ENCODE peak calls at places on chromosome 12, in eight cellular contexts. One of them, this sample, is unnamed.

GRCh38 chr12:96198970-96199369 is 4.8 kb downstream of the ELK3 start:
- DNase-seq in nephron progenitor cell: no peak
- DNase-seq in left ventricle myocardium inferior: no peak
- DNase-seq in mucosa of descending colon: no peak
- DNase-seq in endothelial cell of umbilical vein: peak; percentile 68
- DNase-seq in endothelial cell: no peak
- DNase-seq in suprapubic skin: no peak
- DNase-seq in AG09309: peak; percentile 81
- DNase-seq in this sample: no peak

GRCh38 chr12:93618891-93619410 is 46.5 kb downstream of the SOCS2 start:
- DNase-seq in left ventricle myocardium inferior: no peak
- DNase-seq in endothelial cell of umbilical vein: no peak
- DNase-seq in suprapubic skin: no peak
- DNase-seq in AG09309: no peak
- DNase-seq in endothelial cell: no peak
- DNase-seq in mucosa of descending colon: no peak
- DNase-seq in nephron progenitor cell: no peak
- DNase-seq in this sample: peak; percentile 62

GRCh38 chr12:121239704-121240420 is 29.9 kb downstream of the P2RX4 start:
- DNase-seq in mucosa of descending colon: no peak
- DNase-seq in suprapubic skin: no peak
- DNase-seq in nephron progenitor cell: no peak
- DNase-seq in left ventricle myocardium inferior: no peak
- DNase-seq in endothelial cell: no peak
- DNase-seq in AG09309: no peak
- DNase-seq in endothelial cell of umbilical vein: no peak
- DNase-seq in this sample: no peak

GRCh38 chr12:3728686-3729085 is 24.2 kb downstream of the CRACR2A start:
- DNase-seq in left ventricle myocardium inferior: no peak
- DNase-seq in AG09309: no peak
- DNase-seq in endothelial cell of umbilical vein: no peak
- DNase-seq in suprapubic skin: no peak
- DNase-seq in endothelial cell: no peak
- DNase-seq in mucosa of descending colon: no peak
- DNase-seq in nephron progenitor cell: no peak
- DNase-seq in this sample: no peak

GRCh38 chr12:116093915-116094314 is 183.6 kb downstream of the MED13L start:
- DNase-seq in nephron progenitor cell: no peak
- DNase-seq in endothelial cell: no peak
- DNase-seq in endothelial cell of umbilical vein: no peak
- DNase-seq in left ventricle myocardium inferior: no peak
- DNase-seq in mucosa of descending colon: no peak
- DNase-seq in suprapubic skin: no peak
- DNase-seq in AG09309: no peak
- DNase-seq in this sample: no peak

GRCh38 chr12:105419606-105420005 is 89.1 kb downstream of the C12orf75 start:
- DNase-seq in endothelial cell: no peak
- DNase-seq in left ventricle myocardium inferior: no peak
- DNase-seq in nephron progenitor cell: no peak
- DNase-seq in AG09309: no peak
- DNase-seq in suprapubic skin: no peak
- DNase-seq in mucosa of descending colon: no peak
- DNase-seq in endothelial cell of umbilical vein: no peak
- DNase-seq in this sample: no peak

GRCh38 chr12:94145231-94145979 is 3.0 kb upstream of the PLXNC1 start:
- DNase-seq in AG09309: peak; percentile 14
- DNase-seq in left ventricle myocardium inferior: no peak
- DNase-seq in mucosa of descending colon: no peak
- DNase-seq in endothelial cell: no peak
- DNase-seq in suprapubic skin: no peak
- DNase-seq in endothelial cell of umbilical vein: no peak
- DNase-seq in nephron progenitor cell: no peak
- DNase-seq in this sample: no peak

GRCh38 chr12:108468149-108468968 is 46.7 kb upstream of the FICD start:
- DNase-seq in AG09309: no peak
- DNase-seq in suprapubic skin: no peak
- DNase-seq in endothelial cell: peak; percentile 60
- DNase-seq in endothelial cell of umbilical vein: peak; percentile 14
- DNase-seq in left ventricle myocardium inferior: no peak
- DNase-seq in mucosa of descending colon: peak; percentile 42
- DNase-seq in nephron progenitor cell: peak; percentile 56
- DNase-seq in this sample: no peak

GRCh38 chr12:67578976-67579661 is 69.4 kb upstream of the DYRK2 start:
- DNase-seq in endothelial cell: no peak
- DNase-seq in mucosa of descending colon: no peak
- DNase-seq in left ventricle myocardium inferior: no peak
- DNase-seq in endothelial cell of umbilical vein: no peak
- DNase-seq in suprapubic skin: no peak
- DNase-seq in AG09309: no peak
- DNase-seq in nephron progenitor cell: no peak
- DNase-seq in this sample: no peak

GRCh38 chr12:78375461-78375860 is 489.1 kb upstream of the SYT1 start:
- DNase-seq in endothelial cell of umbilical vein: no peak
- DNase-seq in endothelial cell: no peak
- DNase-seq in left ventricle myocardium inferior: no peak
- DNase-seq in suprapubic skin: no peak
- DNase-seq in nephron progenitor cell: no peak
- DNase-seq in AG09309: no peak
- DNase-seq in mucosa of descending colon: no peak
- DNase-seq in this sample: no peak

GRCh38 chr12:93812616-93813015 is 135.4 kb downstream of the CRADD start:
- DNase-seq in suprapubic skin: no peak
- DNase-seq in nephron progenitor cell: no peak
- DNase-seq in left ventricle myocardium inferior: no peak
- DNase-seq in endothelial cell: no peak
- DNase-seq in mucosa of descending colon: no peak
- DNase-seq in endothelial cell of umbilical vein: no peak
- DNase-seq in AG09309: peak; percentile 95
- DNase-seq in this sample: no peak

GRCh38 chr12:132459270-132459669 is 30.7 kb upstream of the FBRSL1 start:
- DNase-seq in left ventricle myocardium inferior: no peak
- DNase-seq in nephron progenitor cell: no peak
- DNase-seq in endothelial cell: no peak
- DNase-seq in AG09309: no peak
- DNase-seq in mucosa of descending colon: no peak
- DNase-seq in endothelial cell of umbilical vein: no peak
- DNase-seq in suprapubic skin: no peak
- DNase-seq in this sample: no peak

GRCh38 chr12:92134638-92135274 is 10.9 kb downstream of the BTG1 start:
- DNase-seq in nephron progenitor cell: no peak
- DNase-seq in AG09309: peak; percentile 45
- DNase-seq in suprapubic skin: no peak
- DNase-seq in left ventricle myocardium inferior: no peak
- DNase-seq in mucosa of descending colon: no peak
- DNase-seq in endothelial cell of umbilical vein: peak; percentile 56
- DNase-seq in endothelial cell: no peak
- DNase-seq in this sample: no peak

DNA sequence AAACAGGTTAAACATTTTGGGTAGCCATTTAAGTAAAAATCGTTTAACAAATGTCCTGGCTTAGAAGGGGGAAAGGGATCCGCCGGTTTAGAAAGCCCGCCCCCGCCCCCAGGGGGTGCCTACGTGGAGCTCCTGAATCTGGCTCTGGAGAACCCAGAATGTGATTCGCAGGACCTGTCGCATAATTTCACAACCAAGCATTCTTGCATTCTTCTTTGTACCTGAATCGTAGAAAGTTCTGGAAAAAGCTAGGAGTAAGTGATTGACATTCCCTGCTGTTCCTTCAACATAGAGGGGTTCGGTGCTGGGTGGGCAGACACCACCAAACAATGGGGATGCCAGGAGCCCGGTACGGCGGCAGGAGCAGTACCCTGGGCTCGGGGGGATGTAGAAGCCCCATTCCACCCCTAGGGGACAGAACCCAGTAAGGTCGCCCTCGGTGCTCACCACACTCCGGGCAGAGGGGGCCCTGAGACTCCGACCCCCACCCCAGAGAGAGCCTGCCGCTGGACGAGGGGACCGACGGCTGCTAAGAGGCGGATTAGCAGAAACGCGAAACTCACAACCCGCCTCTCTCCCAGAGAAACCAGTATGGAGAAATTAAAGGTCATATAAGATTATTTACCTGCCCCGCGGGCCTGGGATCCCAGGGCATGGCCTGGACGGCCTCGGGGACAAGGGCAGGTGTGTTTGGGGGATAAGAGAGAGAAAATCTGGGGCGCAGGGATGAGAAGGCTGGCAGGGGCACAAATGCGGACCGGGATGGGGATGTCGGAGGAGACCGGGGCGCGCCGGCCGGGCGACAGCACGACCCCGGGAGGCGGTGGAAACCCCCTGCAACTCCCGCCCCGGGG is 547 bp downstream of the CSRP2 start:
- DNase-seq in mucosa of descending colon: peak; percentile 11
- DNase-seq in suprapubic skin: no peak
- DNase-seq in AG09309: no peak
- DNase-seq in nephron progenitor cell: peak; percentile 60
- DNase-seq in endothelial cell: peak; percentile 48
- DNase-seq in left ventricle myocardium inferior: no peak
- DNase-seq in endothelial cell of umbilical vein: peak; percentile 22
- DNase-seq in this sample: no peak
- TF ChIP-seq CTCF in mucosa of descending colon: no peak
- TF ChIP-seq CTCF in suprapubic skin: no peak
- TF ChIP-seq CTCF in AG09309: peak; percentile 23
- TF ChIP-seq CTCF in nephron progenitor cell: peak; percentile 42
- TF ChIP-seq CTCF in endothelial cell: no peak
- TF ChIP-seq CTCF in left ventricle myocardium inferior: no peak
- TF ChIP-seq CTCF in endothelial cell of umbilical vein: peak; percentile 14
- TF ChIP-seq CTCF in this sample: peak; percentile 28

DNA sequence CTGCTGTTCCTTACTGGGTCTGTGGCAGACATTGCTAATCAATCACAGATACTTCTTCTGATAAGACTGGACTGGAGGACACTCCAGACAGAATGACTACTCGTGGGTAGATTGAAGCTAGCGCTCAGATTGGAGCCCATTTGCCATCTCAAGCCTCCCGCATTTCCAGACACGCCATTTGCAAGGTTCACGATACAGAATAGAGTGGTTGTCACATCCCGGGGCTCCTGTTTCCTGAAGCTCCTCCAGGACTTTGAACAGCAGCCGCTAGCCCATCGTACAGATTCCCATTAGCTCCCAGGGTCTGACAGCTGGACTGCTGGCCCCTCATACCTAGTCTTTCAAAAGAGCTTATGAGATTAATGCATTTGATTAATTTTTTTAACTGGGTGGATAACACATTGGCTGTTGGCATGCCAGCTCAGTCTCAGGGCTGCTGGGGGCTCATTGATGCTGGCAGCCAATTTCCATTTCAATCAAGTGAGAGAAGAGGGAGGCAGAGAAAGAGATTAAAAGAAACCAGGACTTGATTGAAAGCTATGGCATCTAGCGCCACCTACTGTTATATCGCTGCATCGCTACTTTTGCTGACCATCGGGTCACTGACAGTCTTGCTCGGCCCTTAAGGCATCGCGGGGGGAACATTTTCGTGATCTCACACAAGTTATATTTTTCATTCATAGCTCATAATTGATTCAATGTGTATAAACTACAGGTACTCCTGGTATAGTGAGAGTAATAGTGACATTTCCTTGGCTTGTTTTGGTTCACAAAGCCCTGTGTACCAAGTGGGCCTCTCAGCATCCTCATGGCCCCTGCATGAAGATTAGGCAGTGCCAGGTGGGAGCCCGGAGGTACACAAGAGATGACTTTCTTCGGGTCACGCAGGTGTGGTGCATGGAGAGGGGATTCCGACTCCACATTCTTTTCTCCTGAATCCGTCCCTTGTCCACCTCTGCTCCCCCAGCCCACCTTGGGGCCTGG is 78.6 kb downstream of the CCDC60 start:
- DNase-seq in endothelial cell of umbilical vein: peak; percentile 68
- DNase-seq in suprapubic skin: no peak
- DNase-seq in nephron progenitor cell: peak; percentile 82
- DNase-seq in AG09309: peak; percentile 1
- DNase-seq in mucosa of descending colon: peak; percentile 77
- DNase-seq in endothelial cell: peak; percentile 78
- DNase-seq in left ventricle myocardium inferior: peak; percentile 50
- DNase-seq in this sample: no peak
- TF ChIP-seq CTCF in endothelial cell of umbilical vein: peak; percentile 79
- TF ChIP-seq CTCF in suprapubic skin: peak; percentile 62
- TF ChIP-seq CTCF in nephron progenitor cell: peak; percentile 92
- TF ChIP-seq CTCF in AG09309: peak; percentile 61
- TF ChIP-seq CTCF in mucosa of descending colon: peak; percentile 55
- TF ChIP-seq CTCF in endothelial cell: peak; percentile 84
- TF ChIP-seq CTCF in left ventricle myocardium inferior: peak; percentile 92
- TF ChIP-seq CTCF in this sample: peak; percentile 78

GRCh38 chr12:98416845-98417244 is 98.5 kb upstream of the TMPO start:
- DNase-seq in endothelial cell: no peak
- DNase-seq in nephron progenitor cell: no peak
- DNase-seq in suprapubic skin: no peak
- DNase-seq in left ventricle myocardium inferior: no peak
- DNase-seq in AG09309: no peak
- DNase-seq in mucosa of descending colon: no peak
- DNase-seq in endothelial cell of umbilical vein: peak; percentile 69
- DNase-seq in this sample: no peak
- TF ChIP-seq CTCF in endothelial cell: peak; percentile 47
- TF ChIP-seq CTCF in nephron progenitor cell: no peak
- TF ChIP-seq CTCF in suprapubic skin: no peak
- TF ChIP-seq CTCF in left ventricle myocardium inferior: peak; percentile 22
- TF ChIP-seq CTCF in AG09309: peak; percentile 36
- TF ChIP-seq CTCF in mucosa of descending colon: no peak
- TF ChIP-seq CTCF in endothelial cell of umbilical vein: no peak
- TF ChIP-seq CTCF in this sample: peak; percentile 55

GRCh38 chr12:46367351-46368029 is 5.1 kb downstream of the SLC38A2 start:
- DNase-seq in endothelial cell: no peak
- DNase-seq in mucosa of descending colon: no peak
- DNase-seq in nephron progenitor cell: no peak
- DNase-seq in suprapubic skin: no peak
- DNase-seq in endothelial cell of umbilical vein: peak; percentile 46
- DNase-seq in left ventricle myocardium inferior: no peak
- DNase-seq in AG09309: no peak
- DNase-seq in this sample: no peak

GRCh38 chr12:46365951-46366379 is 6.6 kb downstream of the SLC38A2 start:
- DNase-seq in left ventricle myocardium inferior: no peak
- DNase-seq in endothelial cell of umbilical vein: no peak
- DNase-seq in suprapubic skin: no peak
- DNase-seq in mucosa of descending colon: no peak
- DNase-seq in nephron progenitor cell: no peak
- DNase-seq in AG09309: no peak
- DNase-seq in endothelial cell: no peak
- DNase-seq in this sample: no peak

GRCh38 chr12:46364777-46365580 is 7.6 kb downstream of the SLC38A2 start:
- DNase-seq in endothelial cell of umbilical vein: peak; percentile 72
- DNase-seq in left ventricle myocardium inferior: no peak
- DNase-seq in endothelial cell: no peak
- DNase-seq in mucosa of descending colon: peak; percentile 84
- DNase-seq in nephron progenitor cell: no peak
- DNase-seq in AG09309: no peak
- DNase-seq in suprapubic skin: no peak
- DNase-seq in this sample: no peak

GRCh38 chr12:46368138-46368537 is 4.4 kb downstream of the SLC38A2 start:
- DNase-seq in endothelial cell of umbilical vein: peak; percentile 24
- DNase-seq in endothelial cell: no peak
- DNase-seq in AG09309: no peak
- DNase-seq in suprapubic skin: no peak
- DNase-seq in mucosa of descending colon: no peak
- DNase-seq in nephron progenitor cell: no peak
- DNase-seq in left ventricle myocardium inferior: no peak
- DNase-seq in this sample: no peak

DNA sequence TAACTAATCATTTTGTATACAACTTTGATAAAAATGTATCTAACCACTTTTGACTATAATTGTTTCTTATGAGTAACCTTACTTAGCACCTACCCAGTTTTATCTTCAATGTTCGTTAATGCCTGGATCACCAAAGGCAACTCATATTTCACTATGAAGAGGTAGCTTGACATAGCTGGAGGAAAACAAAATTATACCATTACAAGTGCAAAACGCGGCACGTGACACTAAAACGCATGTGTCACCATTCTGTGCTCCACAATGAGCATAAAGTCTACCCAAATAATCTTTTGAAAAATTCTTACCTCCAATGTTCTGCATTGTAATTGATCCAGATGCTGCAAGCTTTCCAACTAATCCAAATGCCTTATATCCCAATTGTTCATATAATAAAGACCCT is 5.8 kb downstream of the SLC38A2 start:
- DNase-seq in nephron progenitor cell: no peak
- DNase-seq in mucosa of descending colon: no peak
- DNase-seq in left ventricle myocardium inferior: no peak
- DNase-seq in endothelial cell of umbilical vein: no peak
- DNase-seq in suprapubic skin: no peak
- DNase-seq in endothelial cell: no peak
- DNase-seq in AG09309: no peak
- DNase-seq in this sample: no peak
- TF ChIP-seq CTCF in nephron progenitor cell: no peak
- TF ChIP-seq CTCF in mucosa of descending colon: no peak
- TF ChIP-seq CTCF in left ventricle myocardium inferior: no peak
- TF ChIP-seq CTCF in endothelial cell of umbilical vein: no peak
- TF ChIP-seq CTCF in suprapubic skin: no peak
- TF ChIP-seq CTCF in endothelial cell: no peak
- TF ChIP-seq CTCF in AG09309: no peak
- TF ChIP-seq CTCF in this sample: no peak